ENCODE peak calls at places on chromosomes 3 and 15, in four cellular contexts. M, S, N and P are unnamed samples.

GRCh38 chr15:101047301-101047781 is 128.2 kb downstream of the LRRK1 start:
- DNase-seq in N (peak; percentile 45), S (no peak), M (no peak), P (no peak)

GRCh38 chr15:65275728-65276126 is 11.0 kb downstream of the PARP16 start:
- DNase-seq in S (peak; percentile 20), M (peak; percentile 47), N (no peak), P (no peak)

GRCh38 chr3:182364723-182365650 is 428.3 kb upstream of the ATP11B start:
- DNase-seq in S (peak; percentile 66), N (peak; percentile 71), M (peak; percentile 95), P (no peak)

GRCh38 chr15:70271422-70272088 is 173.8 kb upstream of the TLE3 start:
- DNase-seq in S (peak; percentile 86), M (peak; percentile 96), N (no peak), P (peak; percentile 92)

GRCh38 chr3:66408458-66408857 is 92.4 kb downstream of the LRIG1 start:
- DNase-seq in M (no peak), N (no peak), S (no peak), P (no peak)

GRCh38 chr3:197749315-197749600 is 425 bp upstream of the FYTTD1 start:
- DNase-seq in S (peak; percentile 60), M (peak; percentile 62), N (no peak), P (no peak)

GRCh38 chr3:14204605-14205284 is 26.1 kb downstream of the LSM3 start:
- DNase-seq in S (no peak), M (peak; percentile 63), N (no peak), P (no peak)

GRCh38 chr3:36943601-36944000 is 1.3 kb downstream of the TRANK1 start:
- DNase-seq in S (no peak), N (no peak), M (no peak), P (no peak)

GRCh38 chr3:146517684-146518435 is 26.5 kb downstream of the PLSCR1 start:
- DNase-seq in M (no peak), S (no peak), N (no peak), P (peak; percentile 43)

GRCh38 chr3:139292933-139293664 is 50.7 kb upstream of the MRPS22 start:
- DNase-seq in M (no peak), S (no peak), N (no peak), P (no peak)

GRCh38 chr3:150995510-150995909 is 23.0 kb upstream of the CLRN1 start:
- DNase-seq in N (no peak), S (no peak), M (no peak), P (no peak)

GRCh38 chr15:27844018-27844666 is 255.0 kb downstream of the OCA2 start:
- DNase-seq in M (peak; percentile 90), S (peak; percentile 71), N (no peak), P (no peak)

GRCh38 chr3:8607285-8608040 is 37.1 kb downstream of the SSUH2 start:
- DNase-seq in N (no peak), S (peak; percentile 74), M (peak; percentile 68), P (no peak)

GRCh38 chr15:67304778-67305177 is 50.2 kb downstream of the IQCH start:
- DNase-seq in S (no peak), M (no peak), N (no peak), P (no peak)

GRCh38 chr15:88873786-88874185 is 21.6 kb downstream of the HAPLN3 start:
- DNase-seq in M (no peak), S (no peak), N (no peak), P (no peak)

GRCh38 chr3:9970020-9970652 is 16.5 kb downstream of the EMC3 start:
- DNase-seq in S (peak; percentile 94), M (peak; percentile 84), N (no peak), P (no peak)

GRCh38 chr3:56125358-56126005 is 342.8 kb downstream of the ERC2 start:
- DNase-seq in S (peak; percentile 57), M (peak; percentile 66), N (no peak), P (no peak)

GRCh38 chr15:37733628-37734027 is 200.8 kb upstream of the TMCO5A start:
- DNase-seq in N (no peak), M (no peak), S (peak; percentile 32), P (no peak)

GRCh38 chr3:184428561-184429175 is 48.8 kb downstream of the CHRD start:
- DNase-seq in M (peak; percentile 93), N (no peak), S (no peak), P (no peak)

GRCh38 chr3:139718415-139718814 is 40.6 kb upstream of the NMNAT3 start:
- DNase-seq in M (peak; percentile 25), S (peak; percentile 39), N (no peak), P (peak; percentile 12)

GRCh38 chr15:63374686-63375520 is 6.7 kb downstream of the CA12 start:
- DNase-seq in S (peak; percentile 53), N (peak; percentile 71), M (peak; percentile 82), P (peak; percentile 95)

GRCh38 chr3:21718161-21718765 is 32.7 kb downstream of the ZNF385D start:
- DNase-seq in N (no peak), S (peak; percentile 97), M (peak; percentile 100), P (peak; percentile 97)

GRCh38 chr3:43505351-43505750 is 116.5 kb downstream of the ANO10 start:
- DNase-seq in M (peak; percentile 37), S (peak; percentile 7), N (no peak), P (no peak)

GRCh38 chr3:177041021-177041729 is 156.1 kb downstream of the TBL1XR1 start:
- DNase-seq in N (no peak), S (peak; percentile 20), M (peak; percentile 39), P (no peak)

GRCh38 chr3:172675371-172676193 is 35.3 kb downstream of the NCEH1 start:
- DNase-seq in N (no peak), M (peak; percentile 30), S (peak; percentile 88), P (no peak)

GRCh38 chr15:31307270-31308184 is 19.1 kb upstream of the KLF13 start:
- DNase-seq in M (no peak), S (no peak), N (no peak), P (no peak)

GRCh38 chr3:126472277-126473006 is 3.2 kb downstream of the ZXDC start:
- DNase-seq in S (peak; percentile 39), N (peak; percentile 81), M (peak; percentile 96), P (peak; percentile 77)

GRCh38 chr15:20345401-20345958 is 196.1 kb downstream of the GOLGA6L6 start:
- DNase-seq in N (peak; percentile 76), S (no peak), M (no peak), P (no peak)

GRCh38 chr3:142676151-142676550 is 47.7 kb upstream of the TRPC1 start:
- DNase-seq in S (no peak), M (no peak), N (no peak), P (no peak)

GRCh38 chr3:16663852-16664712 is 58.9 kb upstream of the DAZL start:
- DNase-seq in M (no peak), S (no peak), N (no peak), P (no peak)

GRCh38 chr3:123818324-123818920 is 65.7 kb downstream of the MYLK start:
- DNase-seq in N (no peak), M (peak; percentile 88), S (no peak), P (no peak)

GRCh38 chr3:115212615-115213014 is 65.5 kb upstream of the ZBTB20 start:
- DNase-seq in S (no peak), N (no peak), M (no peak), P (no peak)

GRCh38 chr3:115217292-115217677 is 70.2 kb upstream of the ZBTB20 start:
- DNase-seq in M (no peak), S (no peak), N (no peak), P (no peak)

GRCh38 chr3:115211810-115212492 is 64.9 kb upstream of the ZBTB20 start:
- DNase-seq in N (no peak), M (no peak), S (no peak), P (no peak)

GRCh38 chr3:115217678-115218451 is 70.8 kb upstream of the ZBTB20 start:
- DNase-seq in N (no peak), S (peak; percentile 72), M (peak; percentile 76), P (peak; percentile 22)
- TF ChIP-seq CTCF in N (peak; percentile 85), S (peak; percentile 95), M (peak; percentile 92), P (peak; percentile 74)

DNA sequence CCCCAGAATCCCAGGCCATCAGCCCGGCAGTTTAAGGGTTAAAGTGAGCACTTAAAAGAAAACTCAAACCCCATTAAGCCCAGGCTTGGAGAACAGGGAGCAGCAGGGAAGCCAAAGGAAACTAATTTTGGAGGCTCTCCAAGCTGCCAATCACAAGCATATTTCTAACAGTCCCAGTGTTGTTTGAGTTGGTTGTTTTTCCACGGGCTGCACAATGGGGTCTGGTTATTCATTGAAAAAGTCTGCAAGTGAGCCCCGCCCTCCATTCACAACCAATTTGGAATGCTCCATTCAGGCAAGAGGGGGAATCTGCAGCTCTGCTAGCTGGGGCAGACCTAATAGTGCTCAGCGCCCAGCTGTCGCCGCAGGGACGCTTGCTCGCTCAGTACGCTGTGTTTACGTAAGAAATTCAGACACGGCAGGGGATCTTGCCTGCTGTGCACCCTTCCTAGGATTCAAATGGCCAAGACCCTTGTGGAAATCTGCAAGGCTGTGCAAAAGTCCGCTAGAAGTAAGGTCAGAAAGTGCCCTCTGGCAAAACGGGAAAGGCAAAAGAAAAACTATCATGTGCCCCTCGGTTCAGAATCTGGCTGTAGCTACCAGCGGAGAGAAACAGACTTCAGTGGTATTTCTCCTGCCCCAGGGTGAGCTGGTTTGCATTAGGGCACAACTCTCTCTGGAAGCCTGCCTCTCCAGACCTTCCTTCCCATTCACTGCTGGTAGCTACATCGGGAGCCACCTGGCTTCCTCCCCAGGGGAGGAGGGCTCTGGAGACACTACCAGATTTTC is 11.0 kb downstream of the ETV5 start:
- DNase-seq in N (peak; percentile 76), S (peak; percentile 80), M (peak; percentile 89), P (peak; percentile 97)
- H3K4me3 ChIP-seq in N (peak overlapping the region; percentile 4), S (peak overlapping the region; percentile 56), M (peak overlapping the region; percentile 55), P (peak overlapping the region; percentile 47)

GRCh38 chr3:149848238-149848637 is 35.2 kb downstream of the RNF13 start:
- DNase-seq in N (no peak), S (no peak), M (no peak), P (no peak)

GRCh38 chr3:149844073-149844472 is 31.1 kb downstream of the RNF13 start:
- DNase-seq in S (no peak), N (no peak), M (no peak), P (no peak)

GRCh38 chr3:149843502-149843901 is 30.5 kb downstream of the RNF13 start:
- DNase-seq in M (no peak), N (no peak), S (no peak), P (no peak)

GRCh38 chr3:149848688-149849087 is 35.7 kb downstream of the RNF13 start:
- DNase-seq in N (no peak), S (no peak), M (no peak), P (no peak)

GRCh38 chr3:149845570-149846244 is 32.7 kb downstream of the RNF13 start:
- DNase-seq in S (peak; percentile 81), N (no peak), M (no peak), P (no peak)
- TF ChIP-seq CTCF in S (no peak), N (no peak), M (no peak), P (no peak)

GRCh38 chr3:186361612-186362408 is at the start of gene DGKG:
- DNase-seq in S (peak; percentile 29), M (no peak), N (no peak), P (no peak)

GRCh38 chr3:186360779-186361178 is 1.3 kb downstream of the DGKG start:
- DNase-seq in S (no peak), M (no peak), N (no peak), P (no peak)

GRCh38 chr3:186362988-186363387 is 954 bp upstream of the DGKG start:
- DNase-seq in S (no peak), M (peak; percentile 47), N (no peak), P (no peak)

GRCh38 chr3:186361246-186361611 is 805 bp downstream of the DGKG start:
- DNase-seq in S (no peak), N (no peak), M (no peak), P (no peak)

DNA sequence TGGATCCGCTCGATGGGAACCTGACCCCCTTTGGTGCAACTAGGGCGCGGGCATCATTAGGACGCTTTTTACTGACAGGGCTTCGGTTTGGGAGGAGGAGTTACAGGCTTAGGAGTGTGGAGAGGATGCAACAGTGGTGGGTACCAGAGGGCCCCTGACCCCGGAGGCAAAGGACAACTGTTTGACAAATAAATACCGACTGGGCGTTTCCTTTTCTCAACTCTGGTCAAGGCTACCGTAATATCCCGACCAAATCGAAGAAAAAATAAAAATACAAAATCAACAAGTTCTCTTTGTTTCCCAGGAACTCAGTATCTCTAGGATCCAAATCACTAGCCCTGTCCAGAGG is 349 bp upstream of the DGKG start:
- DNase-seq in S (no peak), N (no peak), M (no peak), P (no peak)
- H3K4me3 ChIP-seq in S (peak overlapping the region; percentile 59), N (peak overlapping the region; percentile 20), M (peak overlapping the region; percentile 44), P (peak overlapping the region; percentile 39)